ENCODE peak calls at places on chromosomes 12 and 14, in seven cellular contexts. X is brain microvascular endothelial cell, L is A549, V is psoas muscle, W is HL-60, Y is fibroblast of mammary gland, F is OCI-LY7. M is an unnamed sample.
A peak's percentile ranks its signal among the peaks of the same experiment; 100 is the strongest.

GRCh38 chr12:123546281-123546680 is 12.8 kb upstream of the RILPL1 start:
- DNase-seq in V (no peak), W (no peak), Y (no peak), L (peak; percentile 28), X (peak; percentile 15), F (no peak), M (no peak)

GRCh38 chr12:108578813-108579212 is 16.4 kb downstream of the ISCU start:
- DNase-seq in F (no peak), Y (no peak), V (no peak), X (no peak), W (no peak), L (no peak), M (no peak)

GRCh38 chr12:84174115-84174514 is 738.5 kb downstream of the SLC6A15 start:
- DNase-seq in F (no peak), W (no peak), Y (no peak), V (no peak), L (no peak), X (no peak), M (no peak)

GRCh38 chr12:4908694-4909396 is 860 bp upstream of the KCNA1 start:
- DNase-seq in F (no peak), V (no peak), Y (peak; percentile 44), W (no peak), L (no peak), X (no peak), M (no peak)

GRCh38 chr12:45183263-45183662 is 32.6 kb upstream of the ANO6 start:
- DNase-seq in L (peak; percentile 13), V (no peak), W (no peak), Y (peak; percentile 36), F (peak; percentile 5), X (no peak), M (no peak)

GRCh38 chr14:100203962-100204834 is 34.7 kb upstream of the YY1 start:
- DNase-seq in L (no peak), X (no peak), Y (no peak), F (no peak), V (no peak), W (no peak), M (no peak)

GRCh38 chr14:69259531-69260245 is at the start of gene GALNT16:
- DNase-seq in F (no peak), V (peak; percentile 49), X (no peak), L (peak; percentile 63), W (no peak), Y (no peak), M (peak; percentile 27)

GRCh38 chr14:102241147-102241546 is 63.8 kb downstream of the MOK start:
- DNase-seq in L (no peak), F (no peak), X (no peak), W (no peak), Y (no peak), V (no peak), M (no peak)

GRCh38 chr12:114408881-114409795 is 3.2 kb upstream of the TBX5 start:
- DNase-seq in F (no peak), V (peak; percentile 39), X (no peak), L (no peak), Y (peak; percentile 75), W (no peak), M (no peak)

GRCh38 chr12:126616441-126616840 is 1551.2 kb downstream of the AACS start:
- DNase-seq in W (no peak), L (no peak), Y (no peak), F (no peak), V (no peak), X (no peak), M (no peak)

GRCh38 chr14:104891664-104892500 is 26.8 kb downstream of the CEP170B start:
- DNase-seq in L (no peak), Y (no peak), V (peak; percentile 23), X (no peak), W (no peak), F (no peak), M (no peak)

GRCh38 chr12:131568336-131568735 is 142.6 kb upstream of the SFSWAP start:
- DNase-seq in F (no peak), V (no peak), X (no peak), Y (no peak), W (no peak), L (no peak), M (no peak)

GRCh38 chr12:115060477-115061168 is 376.6 kb upstream of the TBX3 start:
- DNase-seq in W (no peak), F (no peak), L (no peak), X (no peak), Y (no peak), V (no peak), M (peak; percentile 28)

GRCh38 chr12:100798799-100799198 is 4.2 kb downstream of the ANO4 start:
- DNase-seq in X (peak; percentile 57), V (no peak), Y (no peak), F (no peak), W (no peak), L (no peak), M (no peak)

GRCh38 chr12:110253176-110253575 is 27.9 kb upstream of the ATP2A2 start:
- DNase-seq in W (no peak), V (peak; percentile 59), L (no peak), Y (peak; percentile 64), X (peak; percentile 59), F (no peak), M (peak; percentile 58)

GRCh38 chr12:108787539-108787938 is 56.2 kb upstream of the CORO1C start:
- DNase-seq in L (no peak), Y (no peak), W (no peak), X (no peak), V (no peak), F (no peak), M (peak; percentile 28)

GRCh38 chr14:94548131-94548998 is 12.9 kb upstream of the SERPINA4 start:
- DNase-seq in L (no peak), Y (no peak), F (no peak), V (no peak), X (no peak), W (no peak), M (no peak)

GRCh38 chr14:61387076-61387475 is 65.7 kb downstream of the PRKCH start:
- DNase-seq in L (no peak), Y (no peak), V (no peak), W (no peak), F (no peak), X (no peak), M (no peak)

GRCh38 chr14:61388173-61388975 is 67.0 kb downstream of the PRKCH start:
- DNase-seq in Y (peak; percentile 77), W (no peak), V (no peak), X (no peak), F (no peak), L (no peak), M (no peak)

GRCh38 chr14:61391119-61391518 is 69.7 kb downstream of the PRKCH start:
- DNase-seq in X (no peak), W (no peak), V (no peak), Y (no peak), F (no peak), L (no peak), M (no peak)

GRCh38 chr14:61386173-61386772 is 64.9 kb downstream of the PRKCH start:
- DNase-seq in L (no peak), W (no peak), F (no peak), Y (no peak), V (no peak), X (no peak), M (no peak)

GRCh38 chr14:61388976-61389576 is 67.7 kb downstream of the PRKCH start:
- DNase-seq in L (no peak), F (no peak), X (peak; percentile 26), V (no peak), W (no peak), Y (peak; percentile 42), M (no peak)
- H3K4me3 ChIP-seq in L (no peak overlapping the region), F (no peak overlapping the region), X (no peak overlapping the region), V (no peak overlapping the region), W (no peak overlapping the region), Y (no peak overlapping the region), M (no peak overlapping the region)

GRCh38 chr12:49228653-49229052 is 36.2 kb upstream of the TUBA1C start:
- DNase-seq in L (no peak), F (no peak), V (no peak), Y (no peak), X (no peak), W (no peak), M (no peak)
- TF ChIP-seq CTCF in L (no peak), F (no peak), V (no peak), Y (no peak), X (no peak), W (no peak), M (no peak)

DNA sequence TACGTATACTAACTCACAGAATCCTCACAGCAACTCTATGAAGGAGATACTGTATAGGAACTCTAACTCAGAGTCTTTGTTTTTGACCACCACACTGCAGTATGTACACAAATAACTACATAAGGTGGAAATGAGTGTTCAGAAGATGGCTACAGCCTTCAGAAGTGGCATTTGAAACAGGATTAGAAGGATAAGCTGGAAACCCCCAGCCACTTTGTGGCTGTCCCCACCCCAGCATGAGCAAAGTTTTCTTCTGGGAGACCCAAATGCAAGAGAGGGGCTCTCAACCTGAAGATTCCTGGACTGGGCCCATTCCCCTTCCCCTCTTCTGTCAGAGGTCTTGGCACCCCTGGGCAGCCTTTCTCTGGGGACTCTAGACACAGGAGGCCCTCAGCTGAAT is 43.2 kb upstream of the PNMA1 start:
- DNase-seq in Y (no peak), V (no peak), W (no peak), X (no peak), F (no peak), L (no peak), M (no peak)
- H3K4me3 ChIP-seq in Y (no peak overlapping the region), V (peak overlapping the region; percentile 78), W (peak overlapping the region; percentile 61), X (no peak overlapping the region), F (peak overlapping the region; percentile 78), L (no peak overlapping the region), M (no peak overlapping the region)

GRCh38 chr12:111304642-111305071 is 64.2 kb downstream of the PHETA1 start:
- DNase-seq in X (peak; percentile 20), W (peak; percentile 54), V (no peak), F (peak; percentile 57), Y (peak; percentile 19), L (no peak), M (no peak)
- TF ChIP-seq CTCF in X (peak; percentile 87), W (peak; percentile 99), V (peak; percentile 46), F (peak; percentile 98), Y (peak; percentile 80), L (peak; percentile 48), M (no peak)

GRCh38 chr12:105226219-105226618 is 9.8 kb downstream of the APPL2 start:
- DNase-seq in F (no peak), W (no peak), V (peak; percentile 63), Y (peak; percentile 98), X (peak; percentile 90), L (no peak), M (no peak)
- H3K4me3 ChIP-seq in F (no peak overlapping the region), W (no peak overlapping the region), V (peak overlapping the region; percentile 8), Y (no peak overlapping the region), X (no peak overlapping the region), L (no peak overlapping the region), M (no peak overlapping the region)

GRCh38 chr12:27123642-27124041 is 41.3 kb upstream of the C12orf71 start:
- DNase-seq in Y (peak; percentile 43), W (no peak), X (no peak), L (peak; percentile 10), V (no peak), F (peak; percentile 33), M (no peak)
- TF ChIP-seq CTCF in Y (peak; percentile 21), W (no peak), X (no peak), L (peak; percentile 43), V (peak; percentile 9), F (peak; percentile 64), M (no peak)

M was measured in mucosa of descending colon.